ENCODE peak calls at places on chromosomes 3 and 15, in eight cellular contexts. R is body of pancreas, S is HEK293T, T is M059J, M is fibroblast of villous mesenchyme, G is H4, O is Ammon's horn, E is D341Med. L is an unnamed sample.

GRCh38 chr15:93420050-93420452 is 331.0 kb upstream of the RGMA start:
- DNase-seq in M (no peak), G (no peak), O (no peak), R (no peak), S (no peak), E (no peak), T (no peak), L (no peak)

GRCh38 chr3:70531063-70531657 is 218.7 kb upstream of the MDFIC2 start:
- DNase-seq in E (peak; percentile 39), T (peak; percentile 11), S (peak; percentile 16), O (peak; percentile 32), M (peak; percentile 43), G (no peak), R (no peak), L (no peak)

GRCh38 chr15:74182131-74182530 is 8.6 kb downstream of the ISLR start:
- DNase-seq in E (no peak), M (no peak), G (no peak), S (no peak), R (no peak), O (no peak), T (no peak), L (no peak)

GRCh38 chr15:78306176-78306774 is 6.9 kb upstream of the SKIC8 start:
- DNase-seq in R (no peak), G (peak; percentile 42), T (peak; percentile 80), S (no peak), M (peak; percentile 20), E (no peak), O (no peak), L (no peak)

GRCh38 chr3:116341381-116341780 is 103.9 kb downstream of the LSAMP start:
- DNase-seq in R (no peak), E (no peak), O (no peak), M (no peak), S (no peak), G (no peak), T (no peak), L (no peak)

GRCh38 chr3:89107461-89108035 is at the start of gene EPHA3:
- DNase-seq in T (peak; percentile 25), S (peak; percentile 75), E (peak; percentile 75), M (peak; percentile 38), G (peak; percentile 28), R (peak; percentile 55), O (peak; percentile 82), L (peak; percentile 65)

GRCh38 chr3:127459891-127460290 is 130.6 kb downstream of the TPRA1 start:
- DNase-seq in S (no peak), G (no peak), R (no peak), T (no peak), E (no peak), M (no peak), O (no peak), L (no peak)

GRCh38 chr15:63192604-63193206 is 3.3 kb downstream of the RAB8B start:
- DNase-seq in E (no peak), T (no peak), R (no peak), S (no peak), G (no peak), O (no peak), M (no peak), L (no peak)

GRCh38 chr3:153640689-153641308 is 478.8 kb downstream of the RAP2B start:
- DNase-seq in O (no peak), T (no peak), M (no peak), S (no peak), E (no peak), R (no peak), G (no peak), L (no peak)